ENCODE peak calls at places on chromosome 14, in four cellular contexts. F is A549, V is H1, W is K562. K is an unnamed sample.

GRCh38 chr14:65277580-65278270 is 134.8 kb upstream of the FUT8 start:
- DNase-seq in F (no peak), V (no peak), W (no peak), K (no peak)

GRCh38 chr14:91330846-91331245 is 86.3 kb upstream of the GPR68 start:
- DNase-seq in F (no peak), V (no peak), W (no peak), K (no peak)

GRCh38 chr14:69694730-69695663 is 71.9 kb upstream of the SRSF5 start:
- DNase-seq in F (no peak), V (no peak), W (peak), K (no peak)

GRCh38 chr14:69715725-69716482 is 51.0 kb upstream of the SRSF5 start:
- DNase-seq in F (no peak), V (no peak), W (no peak), K (no peak)

GRCh38 chr14:24330973-24331674 is 3.7 kb downstream of the ADCY4 start:
- DNase-seq in F (no peak), V (no peak), W (no peak), K (no peak)

GRCh38 chr14:22900088-22900799 is 17.2 kb downstream of the REM2 start:
- DNase-seq in F (peak), V (no peak), W (peak), K (peak)

GRCh38 chr14:95464524-95464923 is 51.9 kb downstream of the SYNE3 start:
- DNase-seq in F (no peak), V (no peak), W (no peak), K (no peak)

GRCh38 chr14:72800848-72801370 is 93.0 kb downstream of the DPF3 start:
- DNase-seq in F (no peak), V (no peak), W (no peak), K (no peak)

GRCh38 chr14:93929657-93930056 is 2.5 kb downstream of the FAM181A start:
- DNase-seq in F (no peak), V (no peak), W (no peak), K (no peak)

GRCh38 chr14:23580948-23581281 is 2.3 kb upstream of the JPH4 start:
- DNase-seq in F (no peak), V (no peak), W (no peak), K (no peak)

GRCh38 chr14:67571991-67572323 is 28.1 kb downstream of the PIGH start:
- DNase-seq in F (no peak), V (no peak), W (no peak), K (no peak)

GRCh38 chr14:67644428-67644827 is 24.7 kb downstream of the ARG2 start:
- DNase-seq in F (no peak), V (no peak), W (no peak), K (no peak)

GRCh38 chr14:93171366-93171765 is 13.3 kb downstream of the MOAP1 start:
- DNase-seq in F (no peak), V (no peak), W (no peak), K (no peak)

GRCh38 chr14:59022144-59022543 is 166.3 kb upstream of the DAAM1 start:
- DNase-seq in F (no peak), V (no peak), W (no peak), K (no peak)
- TF ChIP-seq CHD2 in F (no peak), V (no peak), W (no peak), K (no peak)

GRCh38 chr14:101600891-101601602 is 39.8 kb downstream of the DIO3 start:
- DNase-seq in F (no peak), V (no peak), W (no peak), K (no peak)
- TF ChIP-seq MAFK in F (no peak), V (no peak), W (no peak), K (no peak)

DNA sequence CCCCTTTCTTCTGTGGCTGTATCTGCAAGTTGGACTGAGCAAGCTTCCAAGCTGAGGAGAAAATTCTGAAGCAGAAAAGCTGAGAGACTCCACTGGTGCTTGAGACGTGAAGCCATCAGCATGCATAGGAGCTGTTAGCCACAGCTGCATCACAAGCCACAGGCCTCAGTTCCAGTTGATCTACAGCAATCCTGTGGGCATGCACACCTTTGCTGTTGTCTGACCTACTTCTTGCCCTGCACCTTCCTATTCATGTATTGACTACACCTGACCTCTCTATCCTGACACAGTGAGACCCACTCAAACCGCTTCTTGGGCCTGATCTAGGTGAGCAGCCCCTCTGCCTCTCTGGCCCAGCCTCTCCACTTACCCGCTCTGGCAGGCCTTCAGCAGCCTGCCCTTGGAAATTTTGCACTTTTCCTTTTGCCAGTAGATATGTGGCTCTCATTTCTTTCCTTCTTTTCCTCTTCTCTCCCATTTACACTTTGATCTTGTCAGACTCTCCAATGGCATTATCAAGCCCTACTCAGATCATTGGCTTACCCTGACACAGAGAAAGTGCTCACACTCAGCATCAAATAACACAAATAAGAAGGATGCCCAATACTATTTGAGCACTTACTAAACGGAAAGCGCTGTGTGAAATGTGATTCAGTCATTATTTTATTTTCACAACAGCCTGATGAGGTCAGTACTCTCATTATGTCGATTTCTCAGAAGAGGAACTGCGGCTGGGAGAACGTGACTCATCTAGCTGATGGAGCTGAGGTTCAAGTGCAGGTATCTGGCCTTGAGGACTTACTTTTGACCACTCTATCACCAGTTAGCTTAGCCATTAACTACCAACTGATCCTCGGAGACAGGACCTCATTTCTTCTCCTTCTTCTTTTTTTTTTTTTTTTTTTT is 21.9 kb upstream of the PTGR2 start:
- DNase-seq in F (no peak), V (no peak), W (peak), K (peak)
- TF ChIP-seq CHD2 in F (no peak), V (no peak), W (no peak), K (no peak)

GRCh38 chr14:99968931-99969330 is 96.3 kb upstream of the EVL start:
- DNase-seq in F (no peak), V (no peak), W (no peak), K (no peak)
- TF ChIP-seq MAFK in F (no peak), V (no peak), W (no peak), K (no peak)

DNA sequence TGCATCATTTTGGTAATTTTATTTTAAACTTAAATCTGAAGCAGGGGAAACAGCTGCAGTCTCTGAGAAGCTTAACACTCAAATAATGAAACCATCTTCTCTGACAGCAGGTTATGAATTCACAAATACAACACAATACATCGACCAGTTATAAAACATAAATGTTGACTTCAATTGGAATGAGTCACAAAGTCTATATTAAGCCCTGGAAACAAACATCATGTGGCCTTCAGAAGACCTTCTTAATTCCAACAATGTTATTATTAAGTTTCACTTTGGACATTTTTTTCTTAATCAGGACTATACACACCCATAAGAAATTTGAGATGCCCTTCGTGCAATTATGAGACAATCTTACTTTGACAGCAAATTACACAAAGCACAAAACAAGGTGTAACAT is 68.9 kb downstream of the CEP128 start:
- DNase-seq in F (no peak), V (no peak), W (no peak), K (no peak)
- TF ChIP-seq CHD2 in F (no peak), V (no peak), W (no peak), K (no peak)

DNA sequence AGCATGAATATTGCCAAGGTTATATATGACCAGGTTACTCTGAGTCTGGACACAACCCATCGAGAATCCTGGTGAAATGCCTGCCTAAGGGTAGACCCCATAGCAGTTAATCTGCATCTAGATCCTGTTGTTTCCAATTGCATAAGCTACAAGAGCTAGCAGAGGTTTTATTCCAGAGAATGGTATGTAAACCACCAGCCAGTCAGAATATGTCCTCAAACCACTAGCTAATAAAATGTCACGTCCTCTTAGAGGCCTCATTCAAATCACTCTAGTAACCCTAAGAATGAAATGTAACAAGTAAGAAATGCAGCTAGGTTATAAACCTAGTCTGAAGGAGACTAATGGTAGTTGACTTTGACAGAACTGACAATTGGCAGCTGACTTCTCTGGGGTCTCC is 9.0 kb upstream of the YLPM1 start:
- DNase-seq in F (no peak), V (no peak), W (no peak), K (no peak)
- TF ChIP-seq MAFK in F (no peak), V (no peak), W (no peak), K (no peak)

DNA sequence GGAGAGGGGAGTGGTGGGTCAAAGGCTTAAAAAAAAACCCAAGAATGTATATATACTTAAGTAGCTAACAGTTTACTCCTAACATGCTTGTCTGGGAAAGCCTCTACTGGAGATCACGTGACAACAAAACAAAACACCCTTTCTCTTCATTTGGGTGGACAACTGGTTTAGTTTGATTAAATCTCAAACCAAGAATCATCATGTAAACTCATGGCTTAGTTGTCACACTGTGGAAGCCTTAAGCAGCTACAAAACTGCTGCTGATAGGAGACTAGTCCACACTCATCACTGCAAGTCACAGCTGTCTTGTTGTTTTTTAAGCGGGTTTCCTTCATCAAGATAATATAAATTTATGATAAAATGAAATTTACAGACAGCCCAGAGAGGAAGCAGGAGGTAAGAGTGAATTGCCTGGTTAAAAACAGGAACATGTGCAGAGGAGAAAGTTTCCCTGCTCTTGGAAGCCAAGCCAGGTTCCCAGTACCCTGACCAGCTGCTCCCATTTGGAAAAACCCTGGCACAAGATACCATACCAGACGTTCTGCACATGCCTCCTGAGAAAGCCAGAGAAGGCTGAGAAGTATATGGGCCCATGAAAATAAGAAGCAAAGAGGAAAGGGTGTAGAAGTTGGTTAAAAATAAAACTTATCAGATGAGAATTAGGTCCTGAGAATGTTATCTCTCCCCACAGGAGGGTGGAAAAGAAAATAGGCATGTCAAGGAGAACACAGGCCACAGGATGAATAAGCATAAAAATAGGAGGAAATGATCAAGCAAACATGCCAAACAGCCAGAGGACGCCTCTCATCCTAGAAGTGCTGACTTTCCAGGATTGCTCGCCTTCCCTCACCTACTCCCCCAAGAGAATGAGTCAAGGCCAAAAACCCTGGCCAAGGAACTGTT is 34.0 kb downstream of the EGLN3 start:
- DNase-seq in F (peak), V (no peak), W (peak), K (no peak)
- TF ChIP-seq CHD2 in F (no peak), V (no peak), W (no peak), K (no peak)

GRCh38 chr14:44791730-44792129 is 170.0 kb downstream of the KLHL28 start:
- DNase-seq in F (no peak), V (no peak), W (no peak), K (no peak)

GRCh38 chr14:44798386-44799242 is 163.1 kb downstream of the KLHL28 start:
- DNase-seq in F (no peak), V (no peak), W (no peak), K (no peak)

DNA sequence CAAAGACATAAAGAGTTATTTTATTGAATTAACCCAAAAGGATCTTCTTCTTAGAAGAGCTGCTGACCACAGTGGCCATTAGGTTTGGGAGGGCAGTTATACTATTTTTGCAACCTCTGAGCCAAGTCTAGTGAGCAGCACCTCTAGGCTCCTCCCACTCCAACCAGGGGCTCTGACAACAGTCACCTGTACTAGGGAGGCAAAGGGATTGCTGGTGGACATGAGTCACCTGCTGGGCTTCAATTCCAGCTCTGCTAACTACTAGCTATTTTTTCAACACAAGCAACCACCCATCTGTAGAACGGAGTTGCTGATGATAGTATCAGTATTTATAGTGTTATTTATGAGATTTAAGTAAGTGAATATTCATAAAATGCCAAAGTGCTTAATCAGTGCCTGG is 166.0 kb downstream of the KLHL28 start:
- DNase-seq in F (no peak), V (no peak), W (no peak), K (no peak)
- TF ChIP-seq MAFK in F (no peak), V (no peak), W (no peak), K (no peak)

GRCh38 chr14:71362282-71362681 is 455.0 kb downstream of the PCNX1 start:
- DNase-seq in F (no peak), V (no peak), W (peak), K (no peak)

GRCh38 chr14:71363961-71364360 is 456.7 kb downstream of the PCNX1 start:
- DNase-seq in F (no peak), V (no peak), W (no peak), K (no peak)

GRCh38 chr14:71361335-71361734 is 454.1 kb downstream of the PCNX1 start:
- DNase-seq in F (no peak), V (no peak), W (peak), K (peak)

GRCh38 chr14:71361874-71362273 is 454.6 kb downstream of the PCNX1 start:
- DNase-seq in F (no peak), V (no peak), W (no peak), K (no peak)

DNA sequence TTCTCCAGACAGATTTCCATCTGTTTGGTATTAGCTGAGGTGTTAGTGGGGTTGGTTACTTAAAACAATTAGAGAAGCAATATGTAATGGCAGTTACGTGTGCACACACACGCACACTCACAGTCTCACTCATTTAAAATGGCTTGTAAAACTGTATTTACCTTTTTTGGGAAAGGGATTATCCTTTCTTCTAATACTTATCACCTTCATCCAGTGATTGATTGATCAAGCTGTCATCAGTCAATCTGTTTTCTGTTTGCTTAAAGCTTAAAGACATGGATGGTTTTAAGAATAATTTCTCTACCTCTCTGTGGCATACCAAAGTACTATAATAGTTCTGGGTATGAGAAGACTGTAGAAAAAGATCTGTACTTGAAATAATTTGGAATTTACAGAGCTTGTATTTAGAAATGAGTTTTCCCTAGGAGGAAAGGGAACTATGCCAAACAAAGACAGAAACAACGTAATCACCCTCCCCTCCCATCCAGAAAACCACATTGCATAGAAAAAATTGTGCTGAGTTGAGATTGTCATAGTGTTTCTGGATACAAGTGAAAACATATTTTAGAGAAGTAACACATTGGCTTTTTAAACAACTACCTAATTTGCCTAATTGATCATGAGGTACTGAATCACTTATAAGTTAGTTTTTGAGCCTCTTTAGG is 455.8 kb downstream of the PCNX1 start:
- DNase-seq in F (no peak), V (no peak), W (no peak), K (no peak)
- TF ChIP-seq CHD2 in F (no peak), V (no peak), W (no peak), K (no peak)

GRCh38 chr14:34711169-34711568 is 3.2 kb downstream of the CFL2 start:
- DNase-seq in F (no peak), V (no peak), W (no peak), K (no peak)
- TF ChIP-seq MAFK in F (no peak), V (no peak), W (no peak), K (no peak)

K was measured in HepG2.